ENCODE peak calls at places on chromosomes 5 and 9, in eight cellular contexts. M is lung microvascular endothelial cell; G is activated T-cell treated with anti-CD3 and anti-CD28 coated beads, Interleukin-2, amount 50 U/mL, for 4 hours; P is NCI-H1092 treated with DMSO at 0.1 percent for 48 hours; X is neural progenitor cell; N is fibroblast of gingiva; B is germinal center; S is iPS DF 19.7. J is an unnamed sample.

GRCh38 chr9:116499986-116500871 is 186.9 kb upstream of the TRIM32 start:
- DNase-seq in N (peak; percentile 45), G (no peak), X (peak; percentile 80), S (no peak), M (no peak), P (no peak), B (no peak), J (peak; percentile 28)

GRCh38 chr5:96875805-96876291 is 452 bp upstream of the ERAP2 start:
- DNase-seq in P (no peak), S (no peak), X (no peak), G (peak; percentile 25), N (no peak), M (peak; percentile 5), B (no peak), J (no peak)

GRCh38 chr5:3833566-3833965 is 237.9 kb downstream of the IRX1 start:
- DNase-seq in G (no peak), P (no peak), X (no peak), M (no peak), B (no peak), S (no peak), N (no peak), J (no peak)

GRCh38 chr5:152593388-152593787 is 188.3 kb upstream of the NMUR2 start:
- DNase-seq in B (no peak), M (no peak), P (no peak), X (no peak), N (no peak), S (no peak), G (no peak), J (no peak)

GRCh38 chr9:9820411-9820810 is 792.4 kb downstream of the PTPRD start:
- DNase-seq in P (no peak), N (peak; percentile 17), G (no peak), B (no peak), X (no peak), M (no peak), S (no peak), J (peak; percentile 32)

GRCh38 chr5:58357121-58357520 is 102.8 kb downstream of the PLK2 start:
- DNase-seq in N (no peak), B (no peak), X (no peak), M (no peak), G (no peak), S (no peak), P (no peak), J (no peak)

GRCh38 chr9:128628471-128629048 is 28.1 kb downstream of the DYNC2I2 start:
- DNase-seq in M (no peak), N (peak; percentile 46), P (no peak), X (peak; percentile 34), G (no peak), B (no peak), S (no peak), J (no peak)

GRCh38 chr9:137370865-137371520 is 52.0 kb downstream of the EXD3 start:
- DNase-seq in X (peak; percentile 98), P (no peak), B (no peak), M (no peak), G (no peak), N (no peak), S (no peak), J (no peak)

GRCh38 chr5:176151286-176151685 is 86.9 kb upstream of the SIMC1 start:
- DNase-seq in M (no peak), S (no peak), P (no peak), B (no peak), G (no peak), X (no peak), N (peak; percentile 51), J (peak; percentile 51)

GRCh38 chr5:56669534-56670483 is 145.5 kb upstream of the MAP3K1 start:
- DNase-seq in P (peak; percentile 81), G (no peak), N (peak; percentile 36), M (peak; percentile 68), B (peak; percentile 85), S (peak; percentile 30), X (no peak), J (no peak)

GRCh38 chr9:90023861-90024260 is 419.0 kb downstream of the GADD45G start:
- DNase-seq in P (no peak), N (no peak), M (no peak), X (no peak), S (no peak), B (no peak), G (no peak), J (no peak)

GRCh38 chr5:152542741-152543140 is 137.7 kb upstream of the NMUR2 start:
- DNase-seq in X (peak; percentile 74), P (no peak), G (no peak), M (peak; percentile 5), N (no peak), S (peak; percentile 30), B (no peak), J (no peak)

GRCh38 chr5:21613971-21614488 is 1239.1 kb downstream of the CDH12 start:
- DNase-seq in N (no peak), P (no peak), X (peak; percentile 43), S (peak; percentile 67), B (no peak), M (no peak), G (no peak), J (no peak)

GRCh38 chr5:13932561-13932960 is 11.9 kb downstream of the DNAH5 start:
- DNase-seq in B (no peak), N (no peak), G (no peak), P (no peak), X (no peak), S (no peak), M (no peak), J (no peak)

GRCh38 chr5:143142596-143143435 is 260.7 kb downstream of the NR3C1 start:
- DNase-seq in G (no peak), B (no peak), S (no peak), N (no peak), P (peak; percentile 48), X (no peak), M (peak; percentile 36), J (no peak)

GRCh38 chr9:77735515-77735914 is 87.4 kb upstream of the GNA14 start:
- DNase-seq in N (no peak), X (no peak), B (no peak), M (peak; percentile 99), S (no peak), G (no peak), P (no peak), J (peak; percentile 55)